ENCODE peak calls at places on chromosome 12, in six cellular contexts. O is colonic mucosa, S is kidney, U is fibroblast of lung, X is Karpas-422, D is GM23248. T is an unnamed sample.

GRCh38 chr12:121628037-121628436 is 1.7 kb downstream of the ORAI1 start:
- DNase-seq in O (peak), S (no peak), U (no peak), X (no peak), D (no peak), T (peak)

GRCh38 chr12:64098709-64099354 is 123.3 kb downstream of the KICS2 start:
- DNase-seq in O (no peak), S (no peak), U (peak), X (no peak), D (peak), T (no peak)

GRCh38 chr12:65123435-65124063 is 2.4 kb upstream of the WIF1 start:
- DNase-seq in O (peak), S (no peak), U (peak), X (peak), D (peak), T (peak)

GRCh38 chr12:124852329-124852831 is 11.3 kb downstream of the SCARB1 start:
- DNase-seq in O (peak), S (no peak), U (no peak), X (no peak), D (peak), T (peak)

GRCh38 chr12:120709976-120710804 is at the start of gene UNC119B:
- DNase-seq in O (peak), S (peak), U (no peak), X (peak), D (peak), T (peak)

GRCh38 chr12:11228268-11228879 is 41.1 kb downstream of the PRB3 start:
- DNase-seq in O (peak), S (no peak), U (peak), X (peak), D (peak), T (peak)

GRCh38 chr12:13091831-13092230 is 11.6 kb downstream of the GSG1 start:
- DNase-seq in O (no peak), S (no peak), U (no peak), X (no peak), D (no peak), T (no peak)

GRCh38 chr12:108273217-108273616 is 65.9 kb downstream of the CMKLR1 start:
- DNase-seq in O (no peak), S (no peak), U (no peak), X (no peak), D (no peak), T (no peak)

GRCh38 chr12:13152281-13152680 is 44.2 kb upstream of the EMP1 start:
- DNase-seq in O (no peak), S (no peak), U (no peak), X (no peak), D (peak), T (no peak)

GRCh38 chr12:117472983-117473382 is 111.6 kb upstream of the NOS1 start:
- DNase-seq in O (peak), S (no peak), U (no peak), X (peak), D (peak), T (no peak)

GRCh38 chr12:6529291-6529737 is 5.0 kb upstream of the GAPDH start:
- DNase-seq in O (no peak), S (no peak), U (no peak), X (no peak), D (no peak), T (no peak)

GRCh38 chr12:75130811-75131210 is 78.8 kb downstream of the KCNC2 start:
- DNase-seq in O (no peak), S (no peak), U (no peak), X (no peak), D (no peak), T (peak)

GRCh38 chr12:3792623-3793288 is 39.8 kb upstream of the CRACR2A start:
- DNase-seq in O (no peak), S (no peak), U (no peak), X (no peak), D (no peak), T (no peak)

GRCh38 chr12:119129827-119130434 is 48.8 kb upstream of the HSPB8 start:
- DNase-seq in O (no peak), S (no peak), U (no peak), X (no peak), D (no peak), T (no peak)

GRCh38 chr12:22856120-22856699 is 231.2 kb downstream of the ETNK1 start:
- DNase-seq in O (no peak), S (no peak), U (peak), X (peak), D (peak), T (peak)

GRCh38 chr12:6821271-6821673 is 349 bp upstream of the GPR162 start:
- DNase-seq in O (peak), S (peak), U (peak), X (no peak), D (peak), T (peak)

GRCh38 chr12:113142173-113142885 is 6.8 kb upstream of the RASAL1 start:
- DNase-seq in O (peak), S (peak), U (no peak), X (no peak), D (no peak), T (no peak)
- H3K9ac ChIP-seq in O (no peak), S (no peak), U (no peak), X (peak), D (no peak), T (no peak)

DNA sequence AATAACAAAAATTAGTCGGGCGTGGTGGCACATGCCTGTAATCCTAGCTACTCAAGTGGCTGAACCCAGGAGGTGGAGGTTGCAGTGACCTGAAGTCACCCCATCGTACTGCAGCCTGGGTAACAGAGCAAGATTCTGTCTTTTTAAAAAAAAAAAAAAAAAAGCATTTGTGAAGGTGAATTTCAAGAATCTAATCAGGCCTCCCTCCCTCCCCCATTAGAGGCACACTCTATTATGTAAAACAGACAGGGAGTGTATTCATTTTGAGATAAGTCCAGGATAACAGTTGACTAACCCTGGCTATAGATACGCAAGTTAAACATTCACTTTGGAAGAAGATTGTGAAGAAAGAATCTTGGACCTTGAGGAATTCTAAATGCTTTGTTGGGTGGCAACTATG is 2.9 kb downstream of the RESF1 start:
- DNase-seq in O (no peak), S (no peak), U (no peak), X (no peak), D (no peak), T (no peak)
- H3K4me3 ChIP-seq in O (peak), S (no peak), U (no peak), X (no peak), D (no peak), T (no peak)

GRCh38 chr12:39764944-39765560 is 145.4 kb upstream of the ABCD2 start:
- DNase-seq in O (no peak), S (no peak), U (peak), X (peak), D (peak), T (peak)

GRCh38 chr12:39763071-39763893 is 143.7 kb upstream of the ABCD2 start:
- DNase-seq in O (no peak), S (no peak), U (no peak), X (no peak), D (no peak), T (no peak)

GRCh38 chr12:39763894-39764176 is 144.2 kb upstream of the ABCD2 start:
- DNase-seq in O (no peak), S (no peak), U (no peak), X (no peak), D (no peak), T (no peak)
- H3K9ac ChIP-seq in O (no peak), S (no peak), U (no peak), X (no peak), D (no peak), T (no peak)

GRCh38 chr12:47558625-47559345 is 147.0 kb downstream of the RPAP3 start:
- DNase-seq in O (no peak), S (no peak), U (no peak), X (no peak), D (no peak), T (no peak)

GRCh38 chr12:47562201-47562600 is 143.6 kb downstream of the RPAP3 start:
- DNase-seq in O (no peak), S (no peak), U (no peak), X (no peak), D (no peak), T (no peak)

GRCh38 chr12:47557401-47557800 is 148.4 kb downstream of the RPAP3 start:
- DNase-seq in O (no peak), S (no peak), U (no peak), X (no peak), D (no peak), T (no peak)

GRCh38 chr12:47561746-47562145 is 144.1 kb downstream of the RPAP3 start:
- DNase-seq in O (no peak), S (no peak), U (no peak), X (no peak), D (no peak), T (no peak)

GRCh38 chr12:47560408-47560807 is 145.4 kb downstream of the RPAP3 start:
- DNase-seq in O (no peak), S (no peak), U (no peak), X (no peak), D (no peak), T (no peak)
- H3K4me3 ChIP-seq in O (no peak), S (no peak), U (no peak), X (no peak), D (no peak), T (no peak)

DNA sequence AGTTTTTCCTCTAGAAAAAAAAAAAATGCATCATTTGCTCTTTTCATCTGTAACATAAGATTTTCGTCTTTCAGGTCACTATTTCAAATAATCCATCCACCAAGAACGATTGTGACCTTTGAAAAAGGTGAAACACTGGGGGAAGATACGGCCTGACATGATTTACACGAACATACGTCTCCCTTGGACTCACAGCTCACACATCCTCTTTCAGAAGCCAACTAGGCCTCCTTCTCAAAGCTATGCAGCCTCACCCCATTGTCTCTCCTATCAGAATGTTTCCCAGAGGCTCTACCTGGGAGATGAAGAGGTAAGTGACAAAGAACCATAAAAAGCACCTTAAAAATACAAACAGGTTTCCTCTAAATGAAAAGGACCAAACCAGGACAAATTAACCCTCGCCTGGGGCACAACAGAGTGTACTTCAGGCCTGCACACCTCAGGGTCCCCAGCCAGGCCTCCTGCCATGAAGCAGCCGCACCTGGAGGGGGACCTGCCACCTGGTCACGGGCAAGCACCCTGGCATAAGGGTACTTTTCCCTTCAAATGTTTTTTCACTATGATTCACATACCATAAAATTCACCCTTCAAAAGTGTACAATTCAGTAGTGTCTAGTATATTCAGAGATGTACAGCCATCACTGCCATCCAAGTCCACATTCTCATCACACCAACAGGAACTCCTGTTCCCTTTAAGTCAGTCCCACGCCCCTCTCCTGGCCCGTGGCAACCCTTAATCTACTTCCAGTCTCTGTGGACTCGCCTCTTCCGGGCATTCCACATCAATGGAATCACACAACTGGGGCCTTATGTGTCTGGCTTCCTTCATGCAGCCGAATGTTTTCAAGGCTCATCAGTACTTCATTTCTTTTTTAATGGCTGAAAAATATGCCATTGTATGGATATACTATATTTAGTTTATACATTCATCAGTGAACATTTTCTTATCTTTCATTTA is 5.4 kb downstream of the SLC15A4 start:
- DNase-seq in O (no peak), S (no peak), U (peak), X (peak), D (peak), T (peak)
- H3K9ac ChIP-seq in O (no peak), S (no peak), U (no peak), X (peak), D (peak), T (peak)

DNA sequence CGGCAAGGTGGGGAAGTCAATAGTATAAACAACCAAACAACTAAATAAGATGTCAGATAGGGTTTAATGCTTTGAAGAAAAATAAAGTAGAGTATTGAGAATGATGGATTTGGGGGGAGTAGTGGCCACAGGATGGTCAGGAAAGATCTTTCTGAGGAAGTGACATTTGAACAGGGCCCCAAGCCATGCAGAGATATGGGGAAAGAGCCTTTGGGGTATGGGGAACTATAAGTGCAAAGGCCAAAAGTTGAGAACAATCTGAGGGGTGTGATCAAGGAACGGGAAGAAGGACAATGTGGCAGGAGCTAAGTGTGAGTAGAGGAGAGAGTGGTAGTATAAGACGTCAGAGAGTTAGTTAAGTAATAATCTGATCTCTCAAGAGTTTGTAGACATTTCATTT is 1.3 kb downstream of the MRPS35 start:
- DNase-seq in O (no peak), S (no peak), U (no peak), X (no peak), D (no peak), T (no peak)
- H3K4me3 ChIP-seq in O (no peak), S (peak), U (peak), X (peak), D (peak), T (peak)

GRCh38 chr12:45730116-45730841 is 773 bp downstream of the ARID2 start:
- DNase-seq in O (peak), S (peak), U (peak), X (peak), D (peak), T (peak)

GRCh38 chr12:45731376-45731775 is 1.9 kb downstream of the ARID2 start:
- DNase-seq in O (no peak), S (no peak), U (no peak), X (peak), D (no peak), T (no peak)

GRCh38 chr12:45732250-45732649 is 2.7 kb downstream of the ARID2 start:
- DNase-seq in O (no peak), S (no peak), U (peak), X (peak), D (peak), T (peak)

GRCh38 chr12:45729233-45730115 is at the start of gene ARID2:
- DNase-seq in O (peak), S (peak), U (peak), X (peak), D (peak), T (peak)

GRCh38 chr12:45730842-45731336 is 1.4 kb downstream of the ARID2 start:
- DNase-seq in O (peak), S (no peak), U (peak), X (peak), D (peak), T (peak)
- H3K9ac ChIP-seq in O (peak), S (peak), U (peak), X (peak), D (peak), T (peak)

GRCh38 chr12:91185437-91185836 is 2.8 kb upstream of the DCN start:
- DNase-seq in O (no peak), S (no peak), U (no peak), X (no peak), D (no peak), T (no peak)

GRCh38 chr12:91183565-91183964 is 948 bp upstream of the DCN start:
- DNase-seq in O (no peak), S (no peak), U (no peak), X (no peak), D (no peak), T (peak)

GRCh38 chr12:91181053-91181452 is 1.6 kb downstream of the DCN start:
- DNase-seq in O (no peak), S (no peak), U (peak), X (peak), D (peak), T (peak)

GRCh38 chr12:91180577-91180976 is 2.0 kb downstream of the DCN start:
- DNase-seq in O (no peak), S (no peak), U (peak), X (peak), D (peak), T (peak)

DNA sequence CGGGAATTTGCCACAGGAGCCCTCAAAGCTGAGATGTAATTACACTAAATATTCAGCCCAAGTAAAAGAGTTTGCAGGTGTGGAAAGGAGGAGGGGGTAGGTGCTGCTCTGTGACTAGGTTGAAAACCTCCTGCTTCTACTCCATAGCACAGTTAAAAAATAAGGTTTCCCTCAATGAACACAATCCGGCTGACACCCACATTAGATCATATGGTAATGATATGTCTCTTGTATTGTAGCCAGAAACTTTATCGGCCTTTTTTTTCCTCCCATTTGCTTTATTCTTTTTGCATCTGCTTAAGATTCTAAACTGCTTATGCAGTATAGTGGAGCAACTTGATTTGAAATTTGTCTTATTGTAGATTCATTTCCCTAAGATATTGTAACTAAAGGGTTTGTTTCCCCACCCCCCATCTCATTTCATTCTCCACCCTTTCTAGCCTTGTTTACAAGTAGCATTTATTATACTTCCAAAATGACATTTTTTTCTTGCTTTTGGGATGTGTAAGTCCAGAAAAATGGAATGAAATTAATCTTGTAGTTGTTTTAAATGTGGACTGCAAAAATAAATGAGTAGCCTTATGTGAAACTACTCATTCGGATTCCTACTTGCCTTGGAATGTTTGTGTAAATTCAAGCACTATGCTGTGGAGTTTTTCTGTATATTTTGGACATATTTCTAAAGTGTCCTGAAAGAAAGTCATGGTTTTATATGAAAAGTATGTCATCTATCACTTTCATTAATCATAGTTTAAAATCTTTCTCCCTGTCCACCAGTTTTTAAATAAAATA is at the start of gene DCN:
- DNase-seq in O (no peak), S (no peak), U (peak), X (peak), D (peak), T (peak)
- H3K4me3 ChIP-seq in O (no peak), S (no peak), U (peak), X (peak), D (peak), T (peak)

T was measured in adipocyte.